ENCODE peak calls at places on chromosomes 12 and 14, in five cellular contexts. W is RWPE2, O is breast epithelium, P is colonic mucosa, K is heart right ventricle. U is an unnamed sample. For H3K36me3, the result is how much of the 10 kb centered on the place peaks cover.

GRCh38 chr12:108696111-108696995 is 35.0 kb downstream of the CORO1C start:
- DNase-seq in O (no peak), K (no peak), P (no peak), W (peak), U (peak)

GRCh38 chr14:101781240-101782061 is 19.9 kb downstream of the PPP2R5C start:
- DNase-seq in K (no peak), O (no peak), W (peak), P (no peak), U (no peak)

GRCh38 chr12:3535431-3535841 is 44.4 kb downstream of the PRMT8 start:
- DNase-seq in K (no peak), W (no peak), O (no peak), P (no peak), U (no peak)

GRCh38 chr12:131263626-131264025 is 309.9 kb downstream of the ADGRD1 start:
- DNase-seq in P (no peak), O (no peak), K (no peak), W (no peak), U (no peak)

GRCh38 chr12:13362260-13362841 is 165.8 kb downstream of the EMP1 start:
- DNase-seq in O (peak), P (peak), K (peak), W (no peak), U (no peak)

GRCh38 chr14:56181666-56182065 is 63.5 kb downstream of the PELI2 start:
- DNase-seq in P (no peak), K (no peak), O (peak), W (no peak), U (no peak)

GRCh38 chr12:131388164-131388795 is 322.6 kb upstream of the SFSWAP start:
- DNase-seq in O (no peak), K (no peak), P (no peak), W (no peak), U (no peak)

GRCh38 chr12:67446716-67447115 is 177.6 kb downstream of the CAND1 start:
- DNase-seq in K (no peak), P (no peak), W (no peak), O (no peak), U (no peak)

GRCh38 chr12:68963456-68963859 is 30.5 kb upstream of the CPM start:
- DNase-seq in P (no peak), W (no peak), O (no peak), K (no peak), U (no peak)

GRCh38 chr14:20690848-20691640 is 2.5 kb downstream of the ANG start:
- DNase-seq in O (no peak), W (no peak), P (peak), K (peak), U (no peak)

GRCh38 chr14:35628989-35629388 is 95.0 kb downstream of the INSM2 start:
- DNase-seq in K (no peak), W (no peak), P (no peak), O (no peak), U (no peak)

GRCh38 chr12:132986885-132987225 is 688 bp downstream of the ZNF26 start:
- DNase-seq in K (no peak), P (no peak), O (no peak), W (no peak), U (no peak)

GRCh38 chr14:103199141-103199540 is 75.9 kb downstream of the TNFAIP2 start:
- DNase-seq in W (no peak), O (no peak), P (no peak), K (no peak), U (peak)

GRCh38 chr12:54217774-54218221 is 29.0 kb upstream of the SMUG1 start:
- DNase-seq in W (no peak), P (peak), K (no peak), O (no peak), U (no peak)

GRCh38 chr12:70365648-70366518 is at the start of gene KCNMB4:
- DNase-seq in W (peak), P (peak), O (peak), K (peak), U (no peak)

GRCh38 chr14:91980157-91980556 is 32.7 kb upstream of the FBLN5 start:
- DNase-seq in O (no peak), K (no peak), W (no peak), P (no peak), U (peak)

GRCh38 chr14:68819260-68819691 is 26.4 kb upstream of the ZFP36L1 start:
- DNase-seq in O (no peak), P (peak), W (peak), K (no peak), U (no peak)

GRCh38 chr12:46627686-46628085 is 198.1 kb downstream of the SLC38A4 start:
- DNase-seq in P (no peak), K (no peak), O (no peak), W (no peak), U (no peak)

GRCh38 chr12:113005759-113006158 is 27.4 kb downstream of the OAS2 start:
- DNase-seq in K (no peak), O (no peak), W (no peak), P (no peak), U (no peak)

GRCh38 chr12:3753549-3754284 is 808 bp upstream of the CRACR2A start:
- DNase-seq in K (peak), P (peak), O (no peak), W (no peak), U (no peak)

GRCh38 chr14:21191809-21192446 is 36.1 kb upstream of the OR5AU1 start:
- DNase-seq in O (peak), W (no peak), P (peak), K (peak), U (peak)

GRCh38 chr12:89893972-89894706 is 185.5 kb upstream of the ATP2B1 start:
- DNase-seq in W (no peak), O (no peak), K (no peak), P (no peak), U (peak)

GRCh38 chr14:92500491-92500941 is 13.1 kb upstream of the RIN3 start:
- DNase-seq in P (no peak), K (no peak), O (no peak), W (peak), U (no peak)

GRCh38 chr12:55935742-55936151 is 4.8 kb downstream of the DGKA start:
- DNase-seq in O (no peak), K (peak), P (no peak), W (no peak), U (no peak)

GRCh38 chr12:20588057-20588456 is 107.1 kb upstream of the SLCO1C1 start:
- DNase-seq in W (no peak), K (no peak), P (no peak), O (no peak), U (no peak)

GRCh38 chr12:116201908-116202307 is 75.6 kb downstream of the MED13L start:
- DNase-seq in W (no peak), P (no peak), K (no peak), O (no peak), U (no peak)

GRCh38 chr12:124567035-124567672 is at the start of gene NCOR2:
- DNase-seq in P (no peak), W (no peak), K (no peak), O (no peak), U (no peak)

GRCh38 chr14:20628063-20628854 is 13.2 kb downstream of the OR6S1 start:
- DNase-seq in K (no peak), O (no peak), P (no peak), W (no peak), U (no peak)

GRCh38 chr12:50603817-50604639 is 99.2 kb downstream of the DIP2B start:
- DNase-seq in P (no peak), O (no peak), K (no peak), W (no peak), U (no peak)

GRCh38 chr12:89163918-89164317 is 188.4 kb downstream of the DUSP6 start:
- DNase-seq in O (no peak), K (no peak), P (no peak), W (no peak), U (no peak)

GRCh38 chr12:126027816-126028215 is 962.6 kb downstream of the AACS start:
- DNase-seq in K (no peak), P (no peak), W (no peak), O (no peak), U (no peak)

GRCh38 chr12:104115587-104115975 is 22.4 kb downstream of the NFYB start:
- DNase-seq in O (no peak), K (no peak), P (no peak), W (no peak), U (no peak)

GRCh38 chr12:104122298-104122697 is 15.7 kb downstream of the NFYB start:
- DNase-seq in P (no peak), O (no peak), K (no peak), W (no peak), U (no peak)

DNA sequence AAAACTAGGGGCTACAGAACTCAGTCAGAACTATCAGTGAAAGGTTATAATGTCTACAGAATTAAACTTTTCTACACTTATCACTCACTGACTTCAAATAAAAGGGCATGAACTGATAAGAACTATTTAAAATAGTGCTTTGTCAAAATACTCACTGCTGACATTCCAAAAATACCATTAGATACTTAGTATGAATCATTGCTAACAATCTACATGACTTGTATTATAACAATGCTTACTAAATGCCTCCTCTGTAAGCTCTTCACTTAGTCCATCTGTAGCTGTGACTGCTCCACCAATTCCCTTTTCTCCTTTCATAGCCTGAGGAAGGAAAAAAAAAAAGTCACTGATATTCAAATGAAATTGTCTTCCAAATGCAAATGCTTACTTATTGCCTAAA is 17.0 kb downstream of the NFYB start:
- DNase-seq in O (no peak), K (no peak), W (no peak), P (no peak), U (peak)
- H3K36me3 ChIP-seq in O (under half), K (under half), W (half or more), P (under half), U (under half)

DNA sequence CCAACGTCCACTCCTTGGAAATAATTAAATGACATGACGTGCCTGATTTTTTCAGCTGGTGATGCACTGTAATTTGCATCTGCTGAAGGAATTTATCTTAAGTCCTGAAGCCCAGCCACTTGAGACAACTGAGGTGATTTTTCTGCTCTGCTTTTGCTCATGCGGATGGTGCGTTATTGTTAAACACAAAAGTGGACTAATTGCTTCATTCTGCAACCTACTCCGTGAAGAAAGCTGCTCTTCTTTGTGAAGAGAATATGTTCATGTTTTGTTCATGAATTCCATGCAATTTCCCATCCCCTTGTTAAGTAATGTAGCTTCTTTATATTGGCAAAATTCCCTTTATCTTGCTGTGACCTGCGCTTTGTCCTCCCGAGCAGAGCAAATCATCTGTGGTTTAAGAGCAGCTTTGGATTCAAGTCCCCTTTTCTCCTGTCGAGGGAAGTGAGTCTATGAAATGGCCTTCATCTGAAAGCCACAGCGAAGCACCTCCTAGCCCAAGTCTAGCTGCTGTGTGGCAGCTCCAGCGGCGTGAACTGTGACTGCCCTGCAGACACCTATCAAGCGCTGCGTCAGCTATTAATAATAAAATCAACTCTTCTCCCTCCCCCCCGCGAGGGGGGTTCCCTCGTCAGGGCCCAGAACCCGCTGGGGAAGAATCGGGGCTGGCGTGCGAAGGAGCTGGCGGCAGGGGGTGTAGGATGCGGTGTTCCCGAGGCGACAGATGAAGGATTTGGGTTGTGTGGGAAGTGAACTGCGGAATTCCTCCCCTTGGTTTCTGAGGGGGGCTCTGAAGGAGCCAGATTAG is 867 bp upstream of the ATP2A2 start:
- DNase-seq in O (no peak), P (peak), W (no peak), K (peak), U (no peak)
- TF ChIP-seq CTCF in O (no peak), P (no peak), W (no peak), K (no peak), U (no peak)

DNA sequence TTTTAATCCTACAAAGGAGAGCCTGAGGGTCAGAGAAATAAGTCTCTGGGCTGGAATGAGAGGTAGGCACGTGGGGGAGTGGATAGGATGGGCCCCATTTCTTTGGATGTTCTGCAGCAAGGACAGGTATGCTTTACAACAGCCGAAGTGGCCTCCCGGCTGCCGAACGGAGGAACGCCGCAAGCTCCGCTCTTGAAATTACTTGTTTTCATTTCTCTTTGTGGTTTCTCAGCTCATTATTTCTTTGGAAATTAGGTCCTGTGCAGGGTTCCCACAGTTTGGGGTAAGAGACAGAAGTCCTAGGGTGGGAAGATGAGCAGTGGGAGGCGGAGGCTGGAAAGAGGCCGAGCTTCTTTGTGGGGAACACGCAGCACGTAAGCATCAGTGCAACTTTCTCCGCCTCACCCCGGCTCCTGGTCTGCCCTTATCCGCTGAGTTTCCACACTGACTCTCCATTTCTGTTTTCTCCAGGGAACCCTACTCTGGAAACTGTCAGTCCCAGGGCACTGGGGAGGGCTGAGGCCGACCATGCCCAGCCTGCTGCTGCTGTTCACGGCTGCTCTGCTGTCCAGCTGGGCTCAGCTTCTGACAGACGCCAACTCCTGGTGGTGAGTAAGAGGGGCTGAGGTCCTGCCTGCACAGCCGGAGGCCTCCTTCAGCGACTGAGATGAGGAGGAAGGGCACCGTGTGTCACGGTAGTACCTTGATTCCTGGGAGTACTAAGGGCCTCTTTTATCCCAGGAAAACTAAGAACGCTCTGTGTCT is 2.0 kb downstream of the WNT5B start:
- DNase-seq in K (no peak), P (no peak), W (no peak), O (no peak), U (no peak)
- H3K36me3 ChIP-seq in K (under half), P (under half), W (under half), O (under half), U (under half)

GRCh38 chr14:104794099-104794498 is 1.4 kb downstream of the AKT1 start:
- DNase-seq in K (no peak), P (peak), O (no peak), W (no peak), U (no peak)

GRCh38 chr14:104795468-104795780 is at the start of gene AKT1:
- DNase-seq in O (no peak), W (no peak), P (no peak), K (no peak), U (no peak)

GRCh38 chr14:104795781-104796681 is 483 bp upstream of the AKT1 start:
- DNase-seq in K (peak), W (no peak), P (peak), O (no peak), U (no peak)

GRCh38 chr14:104793703-104793959 is 1.9 kb downstream of the AKT1 start:
- DNase-seq in O (no peak), P (no peak), W (no peak), K (no peak), U (no peak)

GRCh38 chr14:104794641-104795467 is 694 bp downstream of the AKT1 start:
- DNase-seq in W (no peak), P (peak), K (no peak), O (no peak), U (no peak)
- TF ChIP-seq CTCF in W (no peak), P (no peak), K (no peak), O (no peak), U (peak)

DNA sequence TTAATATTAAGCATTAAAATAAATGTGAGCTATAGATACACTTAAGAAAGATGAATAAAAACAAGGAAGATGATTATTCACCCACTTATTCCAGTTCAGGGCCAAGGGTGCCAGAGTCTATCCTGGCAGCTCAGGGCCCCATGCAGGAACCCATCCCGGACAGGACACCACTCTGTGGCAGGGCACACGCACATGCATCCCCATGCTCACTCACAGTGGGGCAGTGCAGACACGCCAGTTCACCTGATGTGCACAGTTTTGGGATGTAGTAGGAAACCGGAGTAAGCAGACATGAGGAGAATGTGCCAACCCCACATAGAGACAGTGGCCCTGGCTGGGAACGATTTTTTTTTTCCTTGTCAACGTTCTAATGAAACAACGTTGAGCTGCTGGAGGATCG is 47.2 kb downstream of the DICER1 start:
- DNase-seq in P (no peak), W (no peak), O (no peak), K (no peak), U (no peak)
- H3K36me3 ChIP-seq in P (under half), W (half or more), O (under half), K (half or more), U (under half)

GRCh38 chr12:106246891-106247730 is 709 bp downstream of the CKAP4 start:
- DNase-seq in W (no peak), K (peak), O (peak), P (peak), U (no peak)
- TF ChIP-seq CTCF in W (no peak), K (no peak), O (no peak), P (no peak), U (peak)